ENCODE peak calls at places on chromosomes 5 and 9, in seven cellular contexts. V is GM23338, Y is neural progenitor cell, G is GM23248, F is HCT116, X is PC-3, U is MM.1S. B is an unnamed sample.
A peak's percentile ranks its signal among the peaks of the same experiment; 100 is the strongest.

GRCh38 chr5:179218586-179219330 is 126.5 kb downstream of the ADAMTS2 start:
- DNase-seq in V (no peak), U (no peak), G (no peak), X (no peak), F (no peak), Y (no peak), B (no peak)

GRCh38 chr5:102971693-102972293 is 148.1 kb downstream of the GIN1 start:
- DNase-seq in U (peak; percentile 11), V (peak; percentile 37), G (peak; percentile 80), F (peak; percentile 26), X (peak; percentile 70), Y (peak; percentile 21), B (peak; percentile 28)

GRCh38 chr9:18678846-18679245 is 204.9 kb downstream of the ADAMTSL1 start:
- DNase-seq in F (no peak), U (no peak), X (no peak), V (no peak), Y (no peak), G (no peak), B (no peak)

GRCh38 chr9:122754825-122755224 is 12.7 kb downstream of the OR1L6 start:
- DNase-seq in V (no peak), U (no peak), F (no peak), Y (no peak), X (no peak), G (no peak), B (no peak)

GRCh38 chr9:94861589-94862241 is 135.2 kb downstream of the AOPEP start:
- DNase-seq in F (no peak), V (no peak), X (peak; percentile 43), Y (no peak), G (peak; percentile 94), U (peak; percentile 14), B (peak; percentile 57)

GRCh38 chr9:36855443-36856315 is 178.4 kb downstream of the PAX5 start:
- DNase-seq in F (peak; percentile 61), G (peak; percentile 17), X (peak; percentile 57), U (peak; percentile 72), V (peak; percentile 78), Y (peak; percentile 42), B (peak; percentile 36)

GRCh38 chr5:163407034-163407652 is 30.3 kb upstream of the CCNG1 start:
- DNase-seq in U (peak; percentile 91), G (peak; percentile 48), Y (no peak), F (no peak), X (peak; percentile 41), V (no peak), B (no peak)

GRCh38 chr5:69213513-69214215 is 21.0 kb upstream of the CDK7 start:
- DNase-seq in U (no peak), Y (no peak), F (no peak), X (peak; percentile 56), G (peak; percentile 79), V (no peak), B (peak; percentile 28)

GRCh38 chr5:135085133-135085935 is 51.3 kb upstream of the PITX1 start:
- DNase-seq in G (peak; percentile 37), V (no peak), X (peak; percentile 84), U (no peak), F (peak; percentile 6), Y (no peak), B (no peak)

GRCh38 chr5:33675958-33676464 is 215.8 kb downstream of the ADAMTS12 start:
- DNase-seq in F (no peak), X (no peak), Y (no peak), G (no peak), V (no peak), U (peak; percentile 11), B (no peak)

GRCh38 chr5:74318985-74319563 is 321.5 kb downstream of the ENC1 start:
- DNase-seq in U (no peak), V (no peak), G (peak; percentile 81), F (no peak), Y (no peak), X (no peak), B (no peak)

GRCh38 chr9:127862075-127863011 is 7.9 kb upstream of the ENG start:
- DNase-seq in V (no peak), G (no peak), Y (no peak), F (no peak), X (no peak), U (no peak), B (no peak)

GRCh38 chr9:113620377-113621161 is 157.0 kb downstream of the RGS3 start:
- DNase-seq in Y (peak; percentile 48), G (peak; percentile 88), F (peak; percentile 56), X (peak; percentile 82), V (peak; percentile 76), U (no peak), B (peak; percentile 91)

GRCh38 chr9:33946779-33947535 is 101.7 kb downstream of the UBAP2 start:
- DNase-seq in F (no peak), U (no peak), X (peak; percentile 83), Y (no peak), G (peak; percentile 97), V (no peak), B (no peak)

GRCh38 chr5:157750320-157750719 is 6.8 kb downstream of the LSM11 start:
- DNase-seq in V (no peak), X (peak; percentile 84), F (no peak), Y (no peak), G (peak; percentile 54), U (no peak), B (no peak)

GRCh38 chr9:33329117-33329563 is 38.8 kb downstream of the NFX1 start:
- DNase-seq in F (no peak), V (no peak), Y (no peak), U (no peak), G (peak; percentile 95), X (peak; percentile 98), B (peak; percentile 75)

GRCh38 chr5:178306430-178307225 is 74.0 kb upstream of the PHYKPL start:
- DNase-seq in U (no peak), X (no peak), V (no peak), G (no peak), F (no peak), Y (no peak), B (no peak)

GRCh38 chr9:976258-976804 is at the start of gene DMRT3:
- DNase-seq in U (peak; percentile 14), X (no peak), G (peak; percentile 23), F (no peak), V (peak; percentile 88), Y (peak; percentile 85), B (no peak)

GRCh38 chr5:39119404-39120051 is 45.3 kb upstream of the RICTOR start:
- DNase-seq in V (no peak), G (no peak), U (no peak), F (no peak), X (peak; percentile 60), Y (no peak), B (no peak)

GRCh38 chr5:174337276-174338203 is 292.0 kb downstream of the NSG2 start:
- DNase-seq in Y (peak; percentile 44), U (no peak), V (no peak), F (no peak), X (no peak), G (no peak), B (peak; percentile 72)

GRCh38 chr5:17304282-17304681 is 86.9 kb downstream of the BASP1 start:
- DNase-seq in X (no peak), G (peak; percentile 19), V (no peak), Y (no peak), U (no peak), F (no peak), B (no peak)

GRCh38 chr9:119184265-119184936 is 184.8 kb downstream of the BRINP1 start:
- DNase-seq in G (no peak), U (no peak), V (no peak), X (no peak), Y (no peak), F (no peak), B (no peak)

DNA sequence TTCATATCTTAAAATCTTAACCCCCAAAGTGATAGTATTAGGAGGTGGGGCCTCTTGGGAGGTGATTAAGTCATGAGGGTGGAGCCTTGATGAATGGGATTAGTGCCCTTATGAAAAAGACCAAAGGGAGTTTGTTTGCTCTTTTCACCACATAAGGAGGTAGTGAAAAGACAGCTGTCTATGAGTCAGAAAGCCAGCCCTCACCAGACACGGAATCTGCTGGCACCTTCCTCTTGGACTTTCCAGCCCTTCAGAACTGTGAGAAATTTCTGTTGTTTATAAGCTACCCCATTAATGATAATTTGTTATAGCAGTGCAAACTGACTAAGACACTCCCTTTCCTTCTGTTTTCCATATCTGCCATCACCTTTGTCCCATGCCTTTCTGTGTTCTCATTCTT is 20.8 kb downstream of the IFNB1 start:
- DNase-seq in G (peak; percentile 34), U (no peak), V (no peak), Y (no peak), F (no peak), X (peak; percentile 67), B (no peak)
- TF ChIP-seq EZH2phosphoT487 in G (no peak), U (no peak), V (no peak), Y (no peak), F (no peak), X (no peak), B (no peak)

GRCh38 chr5:148653840-148654781 is at the start of gene HTR4:
- DNase-seq in G (no peak), V (peak; percentile 44), X (no peak), U (no peak), Y (peak; percentile 36), F (no peak), B (peak; percentile 23)
- H3K27me3 ChIP-seq in G (peaks cover 10% of the 10 kb centered on the region), V (peaks cover 49% of the 10 kb centered on the region), X (peaks cover 96% of the 10 kb centered on the region), U (no peaks in the 10 kb centered on the region), Y (peaks cover 92% of the 10 kb centered on the region), F (peaks cover 28% of the 10 kb centered on the region), B (peaks cover 47% of the 10 kb centered on the region)

GRCh38 chr5:31639488-31640011 is 619 bp downstream of the PDZD2 start:
- DNase-seq in Y (peak; percentile 49), G (no peak), F (no peak), X (no peak), V (peak; percentile 64), U (no peak), B (no peak)
- TF ChIP-seq EZH2 in Y (no peak), G (no peak), F (no peak), X (no peak), V (peak; percentile 42), U (no peak), B (peak; percentile 41)

GRCh38 chr9:87069690-87070089 is 122.4 kb upstream of the GAS1 start:
- DNase-seq in X (no peak), Y (no peak), G (peak; percentile 81), U (no peak), V (no peak), F (no peak), B (peak; percentile 38)
- TF ChIP-seq EZH2phosphoT487 in X (no peak), Y (no peak), G (no peak), U (no peak), V (no peak), F (no peak), B (no peak)

DNA sequence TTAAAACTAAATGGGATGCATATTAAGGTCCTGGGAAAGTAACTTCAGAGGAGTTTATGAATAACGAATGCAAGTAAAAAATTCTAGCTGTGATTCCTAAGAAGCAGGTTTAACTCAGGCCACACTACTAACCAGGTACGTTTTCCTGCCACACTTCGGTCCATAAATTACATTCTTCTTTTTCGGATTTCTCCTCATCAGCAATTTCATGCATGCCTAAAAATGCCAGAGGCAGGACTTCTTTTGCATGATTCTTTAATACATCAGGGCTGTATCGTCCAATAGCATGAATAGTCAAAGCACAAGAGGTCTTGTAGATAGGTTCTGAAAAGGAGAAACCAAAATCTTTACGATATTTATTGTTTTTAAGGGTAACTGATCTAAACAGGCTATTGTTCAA is 42.3 kb upstream of the OR2K2 start:
- DNase-seq in U (no peak), V (no peak), G (no peak), F (no peak), Y (no peak), X (no peak), B (no peak)
- H3K27me3 ChIP-seq in U (no peaks in the 10 kb centered on the region), V (no peaks in the 10 kb centered on the region), G (no peaks in the 10 kb centered on the region), F (no peaks in the 10 kb centered on the region), Y (no peaks in the 10 kb centered on the region), X (no peaks in the 10 kb centered on the region), B (no peaks in the 10 kb centered on the region)